ENCODE peak calls at places on chromosomes 11 and 22, in ten cellular contexts. One of them, this sample, is unnamed.

GRCh38 chr11:66231561-66231960 is 36.9 kb upstream of the RAB1B start:
- DNase-seq in activated T-helper 1 cell treated with anti-CD3 and anti-CD28 coated beads, Interleukin-12 subunit alpha, Interleukin-12 subunit beta, Interleukin-2, Interleukin-4 antibody, amounts not matched to agents 30 ng/mL and 10 ng/mL and 1 ng/mL, durations not matched to agents 14 hours and 24 hours and 36 hours: no peak
- DNase-seq in AG10803: no peak
- DNase-seq in D721Med: no peak
- DNase-seq in stimulated activated naive CD8-positive, alpha-beta T cell treated with anti-CD3 and anti-CD28 coated beads, Interleukin-15, amount 100 ng/mL, for 72 hours: no peak
- DNase-seq in endothelial cell: no peak
- DNase-seq in M059J: no peak
- DNase-seq in GM10248: no peak
- DNase-seq in activated T-cell treated with anti-CD3 and anti-CD28 coated beads for 24 hours: no peak
- DNase-seq in T-cell: no peak
- DNase-seq in this sample: no peak

GRCh38 chr11:75237050-75237449 is 3.5 kb upstream of the TPBGL start:
- DNase-seq in D721Med: no peak
- DNase-seq in AG10803: no peak
- DNase-seq in endothelial cell: no peak
- DNase-seq in stimulated activated naive CD8-positive, alpha-beta T cell treated with anti-CD3 and anti-CD28 coated beads, Interleukin-15, amount 100 ng/mL, for 72 hours: no peak
- DNase-seq in GM10248: no peak
- DNase-seq in M059J: no peak
- DNase-seq in activated T-helper 1 cell treated with anti-CD3 and anti-CD28 coated beads, Interleukin-12 subunit alpha, Interleukin-12 subunit beta, Interleukin-2, Interleukin-4 antibody, amounts not matched to agents 30 ng/mL and 10 ng/mL and 1 ng/mL, durations not matched to agents 14 hours and 24 hours and 36 hours: no peak
- DNase-seq in T-cell: no peak
- DNase-seq in activated T-cell treated with anti-CD3 and anti-CD28 coated beads for 24 hours: no peak
- DNase-seq in this sample: no peak

GRCh38 chr11:88280673-88281316 is 56.7 kb downstream of the CTSC start:
- DNase-seq in stimulated activated naive CD8-positive, alpha-beta T cell treated with anti-CD3 and anti-CD28 coated beads, Interleukin-15, amount 100 ng/mL, for 72 hours: no peak
- DNase-seq in AG10803: peak
- DNase-seq in T-cell: no peak
- DNase-seq in endothelial cell: no peak
- DNase-seq in activated T-cell treated with anti-CD3 and anti-CD28 coated beads for 24 hours: no peak
- DNase-seq in D721Med: no peak
- DNase-seq in GM10248: no peak
- DNase-seq in M059J: peak
- DNase-seq in activated T-helper 1 cell treated with anti-CD3 and anti-CD28 coated beads, Interleukin-12 subunit alpha, Interleukin-12 subunit beta, Interleukin-2, Interleukin-4 antibody, amounts not matched to agents 30 ng/mL and 10 ng/mL and 1 ng/mL, durations not matched to agents 14 hours and 24 hours and 36 hours: no peak
- DNase-seq in this sample: no peak

GRCh38 chr11:73818838-73819237 is 31.2 kb downstream of the MRPL48 start:
- DNase-seq in GM10248: no peak
- DNase-seq in D721Med: no peak
- DNase-seq in AG10803: peak
- DNase-seq in M059J: peak
- DNase-seq in activated T-cell treated with anti-CD3 and anti-CD28 coated beads for 24 hours: no peak
- DNase-seq in endothelial cell: no peak
- DNase-seq in stimulated activated naive CD8-positive, alpha-beta T cell treated with anti-CD3 and anti-CD28 coated beads, Interleukin-15, amount 100 ng/mL, for 72 hours: no peak
- DNase-seq in activated T-helper 1 cell treated with anti-CD3 and anti-CD28 coated beads, Interleukin-12 subunit alpha, Interleukin-12 subunit beta, Interleukin-2, Interleukin-4 antibody, amounts not matched to agents 30 ng/mL and 10 ng/mL and 1 ng/mL, durations not matched to agents 14 hours and 24 hours and 36 hours: no peak
- DNase-seq in T-cell: no peak
- DNase-seq in this sample: no peak

GRCh38 chr11:130839950-130840666 is 76.2 kb downstream of the SNX19 start:
- DNase-seq in stimulated activated naive CD8-positive, alpha-beta T cell treated with anti-CD3 and anti-CD28 coated beads, Interleukin-15, amount 100 ng/mL, for 72 hours: no peak
- DNase-seq in M059J: no peak
- DNase-seq in D721Med: no peak
- DNase-seq in activated T-cell treated with anti-CD3 and anti-CD28 coated beads for 24 hours: no peak
- DNase-seq in GM10248: no peak
- DNase-seq in endothelial cell: no peak
- DNase-seq in AG10803: peak
- DNase-seq in T-cell: no peak
- DNase-seq in activated T-helper 1 cell treated with anti-CD3 and anti-CD28 coated beads, Interleukin-12 subunit alpha, Interleukin-12 subunit beta, Interleukin-2, Interleukin-4 antibody, amounts not matched to agents 30 ng/mL and 10 ng/mL and 1 ng/mL, durations not matched to agents 14 hours and 24 hours and 36 hours: no peak
- DNase-seq in this sample: no peak

GRCh38 chr22:36439481-36440271 is 41.8 kb downstream of the TXN2 start:
- DNase-seq in activated T-cell treated with anti-CD3 and anti-CD28 coated beads for 24 hours: no peak
- DNase-seq in endothelial cell: no peak
- DNase-seq in M059J: peak
- DNase-seq in activated T-helper 1 cell treated with anti-CD3 and anti-CD28 coated beads, Interleukin-12 subunit alpha, Interleukin-12 subunit beta, Interleukin-2, Interleukin-4 antibody, amounts not matched to agents 30 ng/mL and 10 ng/mL and 1 ng/mL, durations not matched to agents 14 hours and 24 hours and 36 hours: no peak
- DNase-seq in AG10803: peak
- DNase-seq in stimulated activated naive CD8-positive, alpha-beta T cell treated with anti-CD3 and anti-CD28 coated beads, Interleukin-15, amount 100 ng/mL, for 72 hours: no peak
- DNase-seq in T-cell: no peak
- DNase-seq in GM10248: no peak
- DNase-seq in D721Med: no peak
- DNase-seq in this sample: peak

GRCh38 chr22:19354201-19354600 is 62.7 kb upstream of the CLTCL1 start:
- DNase-seq in D721Med: no peak
- DNase-seq in stimulated activated naive CD8-positive, alpha-beta T cell treated with anti-CD3 and anti-CD28 coated beads, Interleukin-15, amount 100 ng/mL, for 72 hours: no peak
- DNase-seq in M059J: no peak
- DNase-seq in endothelial cell: no peak
- DNase-seq in activated T-cell treated with anti-CD3 and anti-CD28 coated beads for 24 hours: no peak
- DNase-seq in GM10248: no peak
- DNase-seq in AG10803: no peak
- DNase-seq in activated T-helper 1 cell treated with anti-CD3 and anti-CD28 coated beads, Interleukin-12 subunit alpha, Interleukin-12 subunit beta, Interleukin-2, Interleukin-4 antibody, amounts not matched to agents 30 ng/mL and 10 ng/mL and 1 ng/mL, durations not matched to agents 14 hours and 24 hours and 36 hours: no peak
- DNase-seq in T-cell: no peak
- DNase-seq in this sample: no peak

GRCh38 chr22:46794067-46794466 is 31.6 kb downstream of the TBC1D22A start:
- DNase-seq in stimulated activated naive CD8-positive, alpha-beta T cell treated with anti-CD3 and anti-CD28 coated beads, Interleukin-15, amount 100 ng/mL, for 72 hours: no peak
- DNase-seq in activated T-helper 1 cell treated with anti-CD3 and anti-CD28 coated beads, Interleukin-12 subunit alpha, Interleukin-12 subunit beta, Interleukin-2, Interleukin-4 antibody, amounts not matched to agents 30 ng/mL and 10 ng/mL and 1 ng/mL, durations not matched to agents 14 hours and 24 hours and 36 hours: no peak
- DNase-seq in M059J: no peak
- DNase-seq in AG10803: no peak
- DNase-seq in T-cell: no peak
- DNase-seq in D721Med: no peak
- DNase-seq in activated T-cell treated with anti-CD3 and anti-CD28 coated beads for 24 hours: no peak
- DNase-seq in endothelial cell: no peak
- DNase-seq in GM10248: no peak
- DNase-seq in this sample: no peak

GRCh38 chr22:29108137-29108536 is 35.3 kb downstream of the KREMEN1 start:
- DNase-seq in D721Med: no peak
- DNase-seq in T-cell: no peak
- DNase-seq in stimulated activated naive CD8-positive, alpha-beta T cell treated with anti-CD3 and anti-CD28 coated beads, Interleukin-15, amount 100 ng/mL, for 72 hours: no peak
- DNase-seq in M059J: peak
- DNase-seq in activated T-helper 1 cell treated with anti-CD3 and anti-CD28 coated beads, Interleukin-12 subunit alpha, Interleukin-12 subunit beta, Interleukin-2, Interleukin-4 antibody, amounts not matched to agents 30 ng/mL and 10 ng/mL and 1 ng/mL, durations not matched to agents 14 hours and 24 hours and 36 hours: no peak
- DNase-seq in activated T-cell treated with anti-CD3 and anti-CD28 coated beads for 24 hours: no peak
- DNase-seq in endothelial cell: no peak
- DNase-seq in GM10248: no peak
- DNase-seq in AG10803: peak
- DNase-seq in this sample: no peak

GRCh38 chr22:25563757-25564319 is 637 bp upstream of the GRK3 start:
- DNase-seq in D721Med: no peak
- DNase-seq in endothelial cell: no peak
- DNase-seq in activated T-helper 1 cell treated with anti-CD3 and anti-CD28 coated beads, Interleukin-12 subunit alpha, Interleukin-12 subunit beta, Interleukin-2, Interleukin-4 antibody, amounts not matched to agents 30 ng/mL and 10 ng/mL and 1 ng/mL, durations not matched to agents 14 hours and 24 hours and 36 hours: peak
- DNase-seq in activated T-cell treated with anti-CD3 and anti-CD28 coated beads for 24 hours: peak
- DNase-seq in GM10248: no peak
- DNase-seq in T-cell: no peak
- DNase-seq in stimulated activated naive CD8-positive, alpha-beta T cell treated with anti-CD3 and anti-CD28 coated beads, Interleukin-15, amount 100 ng/mL, for 72 hours: peak
- DNase-seq in M059J: no peak
- DNase-seq in AG10803: no peak
- DNase-seq in this sample: no peak

GRCh38 chr11:125457814-125458343 is 38.2 kb downstream of the FEZ1 start:
- DNase-seq in T-cell: no peak
- DNase-seq in GM10248: no peak
- DNase-seq in activated T-cell treated with anti-CD3 and anti-CD28 coated beads for 24 hours: no peak
- DNase-seq in endothelial cell: no peak
- DNase-seq in AG10803: peak
- DNase-seq in D721Med: no peak
- DNase-seq in activated T-helper 1 cell treated with anti-CD3 and anti-CD28 coated beads, Interleukin-12 subunit alpha, Interleukin-12 subunit beta, Interleukin-2, Interleukin-4 antibody, amounts not matched to agents 30 ng/mL and 10 ng/mL and 1 ng/mL, durations not matched to agents 14 hours and 24 hours and 36 hours: no peak
- DNase-seq in stimulated activated naive CD8-positive, alpha-beta T cell treated with anti-CD3 and anti-CD28 coated beads, Interleukin-15, amount 100 ng/mL, for 72 hours: no peak
- DNase-seq in M059J: peak
- DNase-seq in this sample: peak